ENCODE peak calls at places on chromosomes 4 and X, in five cellular contexts. One of them, this sample, is unnamed.

GRCh38 chr4:15031993-15032660 is 29.8 kb downstream of the CPEB2 start:
- DNase-seq in dorsolateral prefrontal cortex: no peak
- DNase-seq in endothelial cell of umbilical vein: peak
- DNase-seq in IMR-90: peak
- DNase-seq in mammary epithelial cell: peak
- DNase-seq in this sample: no peak

GRCh38 chrX:100928660-100929613 is at the start of gene XKRX:
- DNase-seq in dorsolateral prefrontal cortex: no peak
- DNase-seq in endothelial cell of umbilical vein: peak
- DNase-seq in IMR-90: no peak
- DNase-seq in mammary epithelial cell: peak
- DNase-seq in this sample: peak

GRCh38 chrX:109997786-109998452 is 5.0 kb upstream of the TMEM164 start:
- DNase-seq in dorsolateral prefrontal cortex: no peak
- DNase-seq in endothelial cell of umbilical vein: no peak
- DNase-seq in IMR-90: no peak
- DNase-seq in mammary epithelial cell: peak
- DNase-seq in this sample: peak

GRCh38 chr4:59161249-59161648 is 2038.9 kb upstream of the ADGRL3 start:
- DNase-seq in dorsolateral prefrontal cortex: no peak
- DNase-seq in endothelial cell of umbilical vein: no peak
- DNase-seq in IMR-90: no peak
- DNase-seq in mammary epithelial cell: no peak
- DNase-seq in this sample: no peak

GRCh38 chrX:13658602-13659001 is 5.7 kb downstream of the TCEANC start:
- DNase-seq in dorsolateral prefrontal cortex: no peak
- DNase-seq in endothelial cell of umbilical vein: peak
- DNase-seq in IMR-90: peak
- DNase-seq in mammary epithelial cell: peak
- DNase-seq in this sample: no peak

GRCh38 chr4:155911905-155912304 is 8.4 kb downstream of the TDO2 start:
- DNase-seq in dorsolateral prefrontal cortex: no peak
- DNase-seq in endothelial cell of umbilical vein: no peak
- DNase-seq in IMR-90: peak
- DNase-seq in mammary epithelial cell: no peak
- DNase-seq in this sample: no peak

GRCh38 chr4:54268151-54268550 is 39.1 kb downstream of the PDGFRA start:
- DNase-seq in dorsolateral prefrontal cortex: no peak
- DNase-seq in endothelial cell of umbilical vein: no peak
- DNase-seq in IMR-90: peak
- DNase-seq in mammary epithelial cell: peak
- DNase-seq in this sample: no peak

GRCh38 chrX:96889726-96890125 is 6.0 kb downstream of the RPA4 start:
- DNase-seq in dorsolateral prefrontal cortex: no peak
- DNase-seq in endothelial cell of umbilical vein: peak
- DNase-seq in IMR-90: no peak
- DNase-seq in mammary epithelial cell: no peak
- DNase-seq in this sample: no peak

GRCh38 chrX:129996120-129996519 is 13.7 kb downstream of the BCORL1 start:
- DNase-seq in dorsolateral prefrontal cortex: no peak
- DNase-seq in endothelial cell of umbilical vein: no peak
- DNase-seq in IMR-90: peak
- DNase-seq in mammary epithelial cell: peak
- DNase-seq in this sample: no peak

GRCh38 chrX:10833299-10834169 is 213.1 kb upstream of the MID1 start:
- DNase-seq in dorsolateral prefrontal cortex: no peak
- DNase-seq in endothelial cell of umbilical vein: no peak
- DNase-seq in IMR-90: no peak
- DNase-seq in mammary epithelial cell: peak
- DNase-seq in this sample: peak

GRCh38 chr4:1208266-1208961 is 36.0 kb upstream of the SPON2 start:
- DNase-seq in dorsolateral prefrontal cortex: no peak
- DNase-seq in endothelial cell of umbilical vein: no peak
- DNase-seq in IMR-90: no peak
- DNase-seq in mammary epithelial cell: no peak
- DNase-seq in this sample: no peak

GRCh38 chr4:147916351-147916750 is 184.5 kb downstream of the ARHGAP10 start:
- DNase-seq in dorsolateral prefrontal cortex: no peak
- DNase-seq in endothelial cell of umbilical vein: peak
- DNase-seq in IMR-90: no peak
- DNase-seq in mammary epithelial cell: no peak
- DNase-seq in this sample: no peak

GRCh38 chr4:186304816-186305520 is 39.0 kb downstream of the F11 start:
- DNase-seq in dorsolateral prefrontal cortex: no peak
- DNase-seq in endothelial cell of umbilical vein: no peak
- DNase-seq in IMR-90: peak
- DNase-seq in mammary epithelial cell: no peak
- DNase-seq in this sample: no peak

GRCh38 chr4:156767911-156768415 is 203.6 kb downstream of the PDGFC start:
- DNase-seq in dorsolateral prefrontal cortex: no peak
- DNase-seq in endothelial cell of umbilical vein: no peak
- DNase-seq in IMR-90: no peak
- DNase-seq in mammary epithelial cell: no peak
- DNase-seq in this sample: no peak

GRCh38 chrX:120310861-120311631 is at the start of gene TMEM255A:
- DNase-seq in dorsolateral prefrontal cortex: peak
- DNase-seq in endothelial cell of umbilical vein: no peak
- DNase-seq in IMR-90: no peak
- DNase-seq in mammary epithelial cell: no peak
- DNase-seq in this sample: no peak

GRCh38 chr4:1989533-1990347 is 19.0 kb downstream of the NELFA start:
- DNase-seq in dorsolateral prefrontal cortex: peak
- DNase-seq in endothelial cell of umbilical vein: no peak
- DNase-seq in IMR-90: no peak
- DNase-seq in mammary epithelial cell: no peak
- DNase-seq in this sample: no peak

GRCh38 chrX:74249963-74250362 is 54.0 kb upstream of the ZCCHC13 start:
- DNase-seq in dorsolateral prefrontal cortex: no peak
- DNase-seq in endothelial cell of umbilical vein: peak
- DNase-seq in IMR-90: no peak
- DNase-seq in mammary epithelial cell: no peak
- DNase-seq in this sample: no peak

GRCh38 chr4:112173593-112174559 is 28.6 kb downstream of the FAM241A start:
- DNase-seq in dorsolateral prefrontal cortex: no peak
- DNase-seq in endothelial cell of umbilical vein: no peak
- DNase-seq in IMR-90: no peak
- DNase-seq in mammary epithelial cell: peak
- DNase-seq in this sample: peak

GRCh38 chr4:150501019-150501727 is 80.8 kb upstream of the MAB21L2 start:
- DNase-seq in dorsolateral prefrontal cortex: no peak
- DNase-seq in endothelial cell of umbilical vein: no peak
- DNase-seq in IMR-90: peak
- DNase-seq in mammary epithelial cell: peak
- DNase-seq in this sample: peak

GRCh38 chrX:97372006-97372766 is 488.5 kb downstream of the RPA4 start:
- DNase-seq in dorsolateral prefrontal cortex: no peak
- DNase-seq in endothelial cell of umbilical vein: no peak
- DNase-seq in IMR-90: no peak
- DNase-seq in mammary epithelial cell: no peak
- DNase-seq in this sample: no peak

GRCh38 chr4:15240764-15241163 is 187.1 kb upstream of the C1QTNF7 start:
- DNase-seq in dorsolateral prefrontal cortex: no peak
- DNase-seq in endothelial cell of umbilical vein: no peak
- DNase-seq in IMR-90: peak
- DNase-seq in mammary epithelial cell: peak
- DNase-seq in this sample: peak

GRCh38 chr4:111943796-111944203 is 201.5 kb upstream of the FAM241A start:
- DNase-seq in dorsolateral prefrontal cortex: no peak
- DNase-seq in endothelial cell of umbilical vein: peak
- DNase-seq in IMR-90: no peak
- DNase-seq in mammary epithelial cell: peak
- DNase-seq in this sample: no peak

GRCh38 chr4:38621004-38621684 is 42.9 kb upstream of the KLF3 start:
- DNase-seq in dorsolateral prefrontal cortex: no peak
- DNase-seq in endothelial cell of umbilical vein: no peak
- DNase-seq in IMR-90: peak
- DNase-seq in mammary epithelial cell: peak
- DNase-seq in this sample: peak
- H3K27ac ChIP-seq in dorsolateral prefrontal cortex: no peak
- H3K27ac ChIP-seq in endothelial cell of umbilical vein: no peak
- H3K27ac ChIP-seq in IMR-90: peak
- H3K27ac ChIP-seq in mammary epithelial cell: peak
- H3K27ac ChIP-seq in this sample: peak

DNA sequence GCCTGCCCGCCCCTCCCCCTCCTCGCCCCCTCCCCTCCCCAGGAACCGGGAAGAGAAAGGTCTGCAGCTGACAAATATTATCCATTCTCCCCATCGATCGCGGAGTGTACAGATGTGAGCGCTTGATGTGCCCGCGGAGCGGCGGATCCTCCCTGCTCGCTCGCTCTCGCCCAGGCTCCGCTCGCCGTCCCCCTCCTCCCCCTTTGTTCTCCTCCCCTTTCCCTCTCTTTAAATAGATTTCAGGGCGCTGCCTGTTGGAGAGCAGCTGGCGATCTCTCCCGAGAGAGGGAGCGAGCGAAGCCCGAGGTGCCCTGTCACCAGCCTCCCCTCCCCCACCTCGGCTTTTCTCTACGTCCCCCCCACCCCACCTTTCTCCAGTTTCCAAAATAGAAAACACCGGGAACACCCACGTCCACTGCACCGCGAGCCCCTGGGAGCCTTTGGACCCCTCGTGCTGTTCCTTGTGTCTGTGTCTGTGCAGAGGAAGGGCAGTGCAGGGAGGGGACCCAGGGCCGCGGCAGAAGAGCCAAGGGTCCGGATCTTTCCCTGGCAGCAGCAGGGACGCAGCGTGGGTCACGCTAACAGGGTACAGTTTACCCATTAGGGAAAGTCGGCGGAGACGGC is 56.6 kb upstream of the BCOR start:
- DNase-seq in dorsolateral prefrontal cortex: no peak
- DNase-seq in endothelial cell of umbilical vein: no peak
- DNase-seq in IMR-90: no peak
- DNase-seq in mammary epithelial cell: no peak
- DNase-seq in this sample: no peak
- H3K27ac ChIP-seq in dorsolateral prefrontal cortex: peak
- H3K27ac ChIP-seq in endothelial cell of umbilical vein: peak
- H3K27ac ChIP-seq in IMR-90: peak
- H3K27ac ChIP-seq in mammary epithelial cell: no peak
- H3K27ac ChIP-seq in this sample: no peak

GRCh38 chr4:184744251-184744650 is 10.4 kb upstream of the CENPU start:
- DNase-seq in dorsolateral prefrontal cortex: no peak
- DNase-seq in endothelial cell of umbilical vein: no peak
- DNase-seq in IMR-90: no peak
- DNase-seq in mammary epithelial cell: no peak
- DNase-seq in this sample: no peak

GRCh38 chr4:184748251-184748652 is 14.4 kb upstream of the CENPU start:
- DNase-seq in dorsolateral prefrontal cortex: no peak
- DNase-seq in endothelial cell of umbilical vein: no peak
- DNase-seq in IMR-90: no peak
- DNase-seq in mammary epithelial cell: peak
- DNase-seq in this sample: peak

GRCh38 chr4:184745747-184746531 is 12.0 kb upstream of the CENPU start:
- DNase-seq in dorsolateral prefrontal cortex: peak
- DNase-seq in endothelial cell of umbilical vein: peak
- DNase-seq in IMR-90: peak
- DNase-seq in mammary epithelial cell: peak
- DNase-seq in this sample: peak

GRCh38 chr4:184746532-184746870 is 12.6 kb upstream of the CENPU start:
- DNase-seq in dorsolateral prefrontal cortex: no peak
- DNase-seq in endothelial cell of umbilical vein: no peak
- DNase-seq in IMR-90: peak
- DNase-seq in mammary epithelial cell: peak
- DNase-seq in this sample: peak

DNA sequence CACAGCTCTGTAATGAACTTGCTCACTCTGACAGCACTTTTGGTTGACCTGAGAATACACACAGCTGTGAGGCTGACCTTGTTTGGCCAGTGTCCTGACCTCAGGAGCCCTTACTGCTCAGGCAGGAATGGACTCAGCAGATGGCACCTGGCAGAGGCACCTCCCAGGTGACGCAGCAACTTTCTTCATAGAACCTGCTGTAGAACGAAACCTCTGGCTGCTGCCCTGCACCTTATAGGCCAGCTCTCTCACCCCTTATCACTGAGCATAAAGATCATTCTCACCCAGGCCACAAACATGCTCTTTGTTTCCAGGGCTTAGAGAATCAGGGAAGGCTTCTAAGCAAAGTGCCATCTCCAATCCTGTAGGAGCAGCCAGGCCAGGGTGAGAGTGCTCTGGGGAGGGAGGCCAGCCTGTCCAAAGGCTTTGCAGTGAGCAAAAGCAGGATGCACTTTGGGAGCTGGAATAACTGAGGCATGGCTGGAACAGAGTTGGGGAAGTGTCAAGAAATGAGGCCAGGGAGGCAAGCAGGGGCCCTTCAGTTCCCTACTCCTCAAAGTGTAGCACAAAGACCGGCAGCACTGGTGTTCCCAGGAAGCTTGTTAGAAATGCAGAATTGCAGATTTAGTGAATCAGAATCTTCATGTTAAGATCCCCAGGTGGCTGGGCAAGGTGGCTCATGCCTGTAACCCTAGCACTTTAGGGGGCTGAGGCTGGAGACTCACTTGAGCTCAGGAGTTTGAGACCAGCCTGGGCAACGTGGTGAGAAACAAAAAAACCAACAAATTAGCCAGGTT is 13.3 kb upstream of the CENPU start:
- DNase-seq in dorsolateral prefrontal cortex: no peak
- DNase-seq in endothelial cell of umbilical vein: no peak
- DNase-seq in IMR-90: no peak
- DNase-seq in mammary epithelial cell: peak
- DNase-seq in this sample: peak
- H3K27ac ChIP-seq in dorsolateral prefrontal cortex: no peak
- H3K27ac ChIP-seq in endothelial cell of umbilical vein: no peak
- H3K27ac ChIP-seq in IMR-90: no peak
- H3K27ac ChIP-seq in mammary epithelial cell: peak
- H3K27ac ChIP-seq in this sample: peak

GRCh38 chrX:43876680-43877079 is 5.6 kb downstream of the MAOB start:
- DNase-seq in dorsolateral prefrontal cortex: no peak
- DNase-seq in endothelial cell of umbilical vein: no peak
- DNase-seq in IMR-90: no peak
- DNase-seq in mammary epithelial cell: no peak
- DNase-seq in this sample: no peak

GRCh38 chrX:43881410-43882293 is 598 bp downstream of the MAOB start:
- DNase-seq in dorsolateral prefrontal cortex: no peak
- DNase-seq in endothelial cell of umbilical vein: no peak
- DNase-seq in IMR-90: no peak
- DNase-seq in mammary epithelial cell: no peak
- DNase-seq in this sample: no peak

GRCh38 chrX:43882294-43882681 is at the start of gene MAOB:
- DNase-seq in dorsolateral prefrontal cortex: no peak
- DNase-seq in endothelial cell of umbilical vein: no peak
- DNase-seq in IMR-90: no peak
- DNase-seq in mammary epithelial cell: peak
- DNase-seq in this sample: no peak

GRCh38 chrX:43880439-43880838 is 1.8 kb downstream of the MAOB start:
- DNase-seq in dorsolateral prefrontal cortex: no peak
- DNase-seq in endothelial cell of umbilical vein: no peak
- DNase-seq in IMR-90: no peak
- DNase-seq in mammary epithelial cell: peak
- DNase-seq in this sample: peak

GRCh38 chrX:43878902-43879526 is 3.2 kb downstream of the MAOB start:
- DNase-seq in dorsolateral prefrontal cortex: no peak
- DNase-seq in endothelial cell of umbilical vein: no peak
- DNase-seq in IMR-90: no peak
- DNase-seq in mammary epithelial cell: no peak
- DNase-seq in this sample: no peak
- H3K27ac ChIP-seq in dorsolateral prefrontal cortex: no peak
- H3K27ac ChIP-seq in endothelial cell of umbilical vein: no peak
- H3K27ac ChIP-seq in IMR-90: no peak
- H3K27ac ChIP-seq in mammary epithelial cell: no peak
- H3K27ac ChIP-seq in this sample: no peak